ENCODE peak calls at places on chromosome 2, in four cellular contexts. B, R, H and M are unnamed samples.

GRCh38 chr2:205376071-205376470 is 306.2 kb upstream of the NRP2 start:
- DNase-seq in B (no peak), R (no peak), H (no peak), M (no peak)

GRCh38 chr2:96800762-96801463 is 15.2 kb upstream of the CNNM3 start:
- DNase-seq in B (peak), R (peak), H (peak), M (peak)

GRCh38 chr2:178328037-178328436 is 122.9 kb downstream of the PRKRA start:
- DNase-seq in B (peak), R (no peak), H (no peak), M (no peak)

GRCh38 chr2:196925768-196926561 is 542 bp downstream of the PGAP1 start:
- DNase-seq in B (peak), R (peak), H (peak), M (peak)

GRCh38 chr2:29628882-29629281 is 292.5 kb downstream of the ALK start:
- DNase-seq in B (peak), R (no peak), H (no peak), M (no peak)

GRCh38 chr2:20351555-20352229 is 1.0 kb upstream of the PUM2 start:
- DNase-seq in B (no peak), R (no peak), H (no peak), M (no peak)

GRCh38 chr2:67313536-67313935 is 83.6 kb upstream of the ETAA1 start:
- DNase-seq in B (no peak), R (no peak), H (no peak), M (no peak)

GRCh38 chr2:55112229-55113016 is 62.2 kb upstream of the RTN4 start:
- DNase-seq in B (peak), R (peak), H (peak), M (no peak)

GRCh38 chr2:177335917-177336450 is 56.6 kb upstream of the AGPS start:
- DNase-seq in B (peak), R (no peak), H (no peak), M (no peak)

GRCh38 chr2:224098473-224098872 is 59.4 kb upstream of the SERPINE2 start:
- DNase-seq in B (no peak), R (no peak), H (no peak), M (no peak)

GRCh38 chr2:25343187-25343825 is 1.6 kb upstream of the DNMT3A start:
- DNase-seq in B (no peak), R (no peak), H (no peak), M (no peak)

GRCh38 chr2:25342372-25343186 is 854 bp upstream of the DNMT3A start:
- DNase-seq in B (peak), R (peak), H (peak), M (peak)

GRCh38 chr2:25340340-25340886 is 1.3 kb downstream of the DNMT3A start:
- DNase-seq in B (no peak), R (peak), H (peak), M (no peak)

GRCh38 chr2:25341031-25341727 is 546 bp downstream of the DNMT3A start:
- DNase-seq in B (no peak), R (peak), H (peak), M (no peak)

DNA sequence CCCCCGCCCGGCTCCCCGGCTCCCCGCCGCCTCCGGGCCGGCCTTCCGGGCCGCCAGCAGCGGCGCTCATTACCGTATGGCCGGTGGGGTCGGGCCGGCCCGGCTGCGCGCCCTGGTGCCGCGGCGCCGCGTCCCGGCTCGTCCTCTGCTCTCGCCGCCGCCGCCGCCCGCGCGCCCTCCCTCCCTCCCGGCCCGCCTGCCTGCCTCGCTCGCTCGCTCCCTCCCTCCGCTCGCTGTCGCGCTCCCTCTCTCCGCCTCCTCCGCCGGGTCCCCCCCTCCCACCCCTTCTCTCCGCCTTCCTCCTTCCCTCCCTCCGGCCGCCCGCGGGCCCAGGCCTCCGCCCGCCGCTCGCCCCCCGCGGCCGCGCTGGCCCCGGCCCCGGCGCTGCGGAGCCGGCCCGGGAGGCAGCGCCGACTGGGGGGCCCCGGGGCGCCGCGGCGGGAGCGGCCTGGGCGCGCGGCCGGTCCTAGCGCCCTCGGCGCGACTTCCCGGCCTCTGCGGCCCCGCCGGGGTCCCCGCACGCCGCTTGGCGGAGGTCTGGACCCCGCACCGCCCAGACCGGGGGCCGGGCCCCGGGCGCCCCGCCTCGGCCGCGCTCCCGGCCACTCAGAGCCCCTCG is at the start of gene DNMT3A:
- DNase-seq in B (peak), R (peak), H (peak), M (peak)
- TF ChIP-seq POLR2A in B (no peak), R (no peak), H (no peak), M (peak)

DNA sequence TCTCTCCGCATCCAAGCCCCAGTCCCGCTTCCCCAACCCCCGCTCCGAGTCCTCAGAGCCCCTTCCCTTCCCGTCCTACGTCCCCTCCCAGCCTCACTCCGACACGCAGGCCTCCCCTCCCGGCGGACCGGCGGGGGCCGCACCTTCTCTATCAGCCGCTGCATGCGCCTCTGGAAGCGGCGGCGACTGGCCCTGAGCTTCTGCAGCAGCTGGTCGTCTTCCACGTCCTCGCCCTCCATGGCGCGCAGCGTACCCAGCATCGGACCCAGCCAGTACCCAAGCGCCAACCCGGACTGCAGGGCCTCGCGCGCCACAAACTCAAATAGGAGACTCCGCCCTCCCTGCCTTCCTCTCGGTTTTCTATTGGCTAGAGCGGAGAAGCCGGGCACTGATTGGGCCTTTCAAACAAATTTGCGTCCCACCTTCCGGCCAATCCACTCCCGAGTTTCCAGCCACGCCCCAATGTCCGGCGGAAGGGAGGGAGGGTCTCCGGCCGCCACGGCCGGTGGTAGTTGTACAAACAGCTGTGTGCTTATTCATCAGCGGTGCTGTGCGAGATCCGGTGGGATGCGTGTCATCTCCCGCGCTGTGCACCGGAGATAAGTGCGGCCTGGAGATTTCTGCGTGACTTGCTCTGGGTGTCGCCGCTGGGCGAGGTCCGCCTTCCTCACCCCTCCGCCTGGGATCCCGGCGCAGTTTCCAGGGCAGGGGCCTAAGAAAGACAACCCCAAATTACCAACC is at the start of gene HJURP:
- DNase-seq in B (peak), R (peak), H (peak), M (peak)
- H3K27ac ChIP-seq in B (peak), R (peak), H (peak), M (peak)

DNA sequence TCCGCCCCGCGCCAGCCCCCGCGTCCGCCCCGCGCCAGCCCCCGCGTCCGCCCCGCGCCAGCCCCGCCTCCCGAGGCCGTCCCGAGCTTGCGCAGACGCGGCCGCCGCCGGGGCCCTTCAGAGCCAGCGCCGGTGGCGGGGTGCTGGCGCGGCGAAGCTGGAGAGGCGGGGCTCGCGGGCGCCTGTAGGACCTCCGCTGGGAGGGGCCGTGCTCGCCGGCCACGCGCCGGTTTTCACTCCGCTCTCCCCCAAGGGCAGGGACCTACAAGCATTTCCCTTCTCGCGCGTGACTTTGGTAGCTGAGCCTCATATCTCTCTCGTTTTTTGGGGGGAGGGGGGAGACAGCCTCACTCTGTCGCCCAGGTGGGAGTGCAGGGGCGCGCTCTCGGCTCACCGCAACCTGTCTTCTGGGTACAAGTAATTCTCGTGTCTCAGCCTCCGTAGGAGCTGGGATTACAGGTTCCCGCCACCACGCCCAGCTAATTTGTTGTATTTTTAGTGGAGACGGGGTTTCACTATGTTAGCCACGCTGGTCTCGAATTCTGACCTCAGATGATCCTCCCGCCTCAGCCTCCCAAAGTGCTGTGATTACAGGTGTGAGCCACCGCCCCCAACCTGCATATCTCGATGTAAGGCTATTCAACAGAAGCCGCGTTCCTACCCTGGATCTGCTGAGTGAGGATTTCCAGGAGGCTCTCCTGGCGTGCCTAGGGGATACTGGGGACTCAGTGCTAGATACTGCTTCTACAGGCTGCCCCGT is at the start of gene ZNF514:
- DNase-seq in B (peak), R (peak), H (peak), M (peak)
- TF ChIP-seq POLR2A in B (no peak), R (peak), H (no peak), M (no peak)

GRCh38 chr2:201796478-201796865 is 9.9 kb upstream of the CDK15 start:
- DNase-seq in B (no peak), R (no peak), H (no peak), M (no peak)

GRCh38 chr2:201797175-201797840 is 9.0 kb upstream of the CDK15 start:
- DNase-seq in B (peak), R (no peak), H (no peak), M (no peak)

GRCh38 chr2:201795608-201796477 is 10.5 kb upstream of the CDK15 start:
- DNase-seq in B (peak), R (peak), H (no peak), M (no peak)

GRCh38 chr2:201794261-201794660 is 12.1 kb upstream of the CDK15 start:
- DNase-seq in B (peak), R (no peak), H (no peak), M (no peak)

GRCh38 chr2:201798252-201798918 is 8.0 kb upstream of the CDK15 start:
- DNase-seq in B (peak), R (no peak), H (no peak), M (no peak)
- H3K27ac ChIP-seq in B (peak), R (no peak), H (no peak), M (no peak)

GRCh38 chr2:27773959-27774358 is 2.4 kb downstream of the MRPL33 start:
- DNase-seq in B (no peak), R (no peak), H (no peak), M (no peak)

GRCh38 chr2:27772804-27773203 is 1.3 kb downstream of the MRPL33 start:
- DNase-seq in B (peak), R (no peak), H (no peak), M (no peak)

GRCh38 chr2:27776097-27776496 is 4.6 kb downstream of the MRPL33 start:
- DNase-seq in B (peak), R (no peak), H (peak), M (no peak)

GRCh38 chr2:27771202-27771547 is 344 bp upstream of the MRPL33 start:
- DNase-seq in B (no peak), R (peak), H (no peak), M (no peak)

DNA sequence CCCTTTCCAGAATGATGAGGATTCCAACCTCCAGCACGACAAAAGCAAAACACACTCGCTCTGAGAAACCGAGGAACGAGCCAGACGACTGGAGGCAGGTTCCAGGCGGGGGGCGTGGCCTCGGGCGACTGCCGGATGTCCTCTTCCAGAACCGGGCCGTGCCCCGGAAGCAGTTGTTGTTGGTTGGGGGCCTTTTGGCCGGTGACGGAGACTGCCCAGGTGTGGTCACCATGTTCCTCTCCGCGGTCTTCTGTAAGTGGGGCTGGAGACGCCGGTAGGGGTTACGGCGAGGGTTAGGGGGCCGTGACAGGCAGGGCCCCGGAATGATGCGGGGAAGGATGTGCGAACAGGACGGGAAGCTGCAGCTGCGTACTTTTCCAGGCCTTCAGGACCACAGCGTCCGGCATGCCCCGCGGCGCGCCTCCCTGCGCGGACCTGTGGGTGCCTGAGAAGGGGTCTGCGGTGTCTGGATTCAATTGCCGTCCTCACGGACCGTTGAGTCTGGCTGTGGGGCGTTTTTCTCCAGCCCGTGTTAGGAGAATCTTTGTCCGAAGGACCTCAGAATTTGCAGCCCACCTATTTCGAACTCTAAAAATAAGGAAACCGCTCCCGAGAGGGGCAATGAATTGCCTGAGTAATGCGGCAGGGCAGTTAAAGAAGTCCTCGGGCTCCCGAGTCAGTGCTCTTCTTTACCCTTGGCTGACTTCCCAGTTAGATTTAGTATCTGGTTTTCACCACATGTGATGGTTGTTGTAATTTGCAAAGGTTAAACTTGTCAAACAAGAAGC is at the start of gene MRPL33:
- DNase-seq in B (peak), R (peak), H (peak), M (peak)
- TF ChIP-seq POLR2A in B (peak), R (peak), H (peak), M (peak)

GRCh38 chr2:37653805-37654378 is 17.6 kb downstream of the CDC42EP3 start:
- DNase-seq in B (no peak), R (no peak), H (peak), M (peak)
- H3K27ac ChIP-seq in B (peak), R (no peak), H (peak), M (peak)